ENCODE peak calls at places on chromosomes 3 and 15, in six cellular contexts. D is activated naive CD4-positive, alpha-beta T cell treated with anti-CD3 and anti-CD28 coated beads, Interleukin-2, amount 50 U/mL, for 72 hours; U is Panc1; K is activated B cell treated with CpG ODN at 0.5 μM for 24 hours; V is COLO829; S is left cardiac atrium. F is an unnamed sample.

GRCh38 chr15:74207652-74208440 is 5.3 kb upstream of the STRA6 start:
- DNase-seq in U (no peak), K (no peak), S (no peak), V (no peak), D (no peak), F (peak)

GRCh38 chr3:66415867-66416428 is 84.9 kb downstream of the LRIG1 start:
- DNase-seq in K (no peak), D (no peak), S (peak), V (no peak), U (no peak), F (no peak)

GRCh38 chr15:81195339-81195864 is 1.3 kb upstream of the IL16 start:
- DNase-seq in D (no peak), U (no peak), S (no peak), V (peak), K (no peak), F (peak)

GRCh38 chr3:188152660-188153497 is 1.1 kb upstream of the LPP start:
- DNase-seq in D (no peak), V (peak), U (no peak), S (peak), K (peak), F (peak)

GRCh38 chr3:55795296-55795695 is 308.2 kb upstream of the WNT5A start:
- DNase-seq in D (no peak), S (no peak), U (no peak), V (no peak), K (no peak), F (no peak)

GRCh38 chr3:78754066-78754743 is 1013.6 kb downstream of the ROBO1 start:
- DNase-seq in S (no peak), V (peak), D (no peak), K (no peak), U (no peak), F (no peak)

GRCh38 chr3:152497457-152497856 is 228.7 kb downstream of the MBNL1 start:
- DNase-seq in S (no peak), V (no peak), D (no peak), U (no peak), K (no peak), F (no peak)

GRCh38 chr15:39629376-39629775 is 48.5 kb downstream of the THBS1 start:
- DNase-seq in S (no peak), D (peak), U (no peak), V (no peak), K (no peak), F (no peak)

GRCh38 chr3:162742159-162742717 is 1245.6 kb downstream of the OTOL1 start:
- DNase-seq in V (no peak), U (no peak), S (no peak), K (no peak), D (no peak), F (no peak)

GRCh38 chr3:4776980-4777581 is 202.2 kb upstream of the BHLHE40 start:
- DNase-seq in D (peak), U (no peak), S (no peak), V (no peak), K (no peak), F (no peak)

GRCh38 chr3:141285570-141285969 is 53.9 kb downstream of the PXYLP1 start:
- DNase-seq in D (no peak), K (no peak), V (no peak), S (no peak), U (no peak), F (no peak)

GRCh38 chr15:29570931-29571727 is 251.1 kb downstream of the TJP1 start:
- DNase-seq in U (no peak), S (peak), V (no peak), D (peak), K (no peak), F (peak)

GRCh38 chr3:115040673-115041286 is 106.3 kb downstream of the ZBTB20 start:
- DNase-seq in D (peak), K (no peak), S (peak), V (peak), U (peak), F (peak)

GRCh38 chr15:90074023-90074422 is 28.2 kb downstream of the IDH2 start:
- DNase-seq in U (no peak), V (no peak), D (no peak), K (no peak), S (no peak), F (no peak)

GRCh38 chr3:193347507-193348501 is 30.7 kb downstream of the ATP13A5 start:
- DNase-seq in K (no peak), S (no peak), D (no peak), V (no peak), U (no peak), F (no peak)